ENCODE peak calls at places on chromosomes 2 and 18, in six cellular contexts. R, F, M, H, S and C are unnamed samples.
A peak's percentile ranks its signal among the peaks of the same experiment; 100 is the strongest.

GRCh38 chr2:33265584-33266338 is 210.7 kb upstream of the RASGRP3 start:
- DNase-seq in R (no peak), F (no peak), M (no peak), H (no peak), S (no peak), C (no peak)

GRCh38 chr2:191855382-191855781 is 8.5 kb upstream of the CAVIN2 start:
- DNase-seq in R (no peak), F (no peak), M (no peak), H (no peak), S (no peak), C (no peak)

GRCh38 chr2:218671077-218671653 is 637 bp downstream of the RNF25 start:
- DNase-seq in R (peak; percentile 18), F (no peak), M (no peak), H (no peak), S (no peak), C (no peak)

GRCh38 chr2:183214680-183215079 is 90.4 kb downstream of the NUP35 start:
- DNase-seq in R (no peak), F (no peak), M (no peak), H (no peak), S (no peak), C (no peak)

GRCh38 chr2:2054363-2054882 is 276.7 kb downstream of the MYT1L start:
- DNase-seq in R (no peak), F (no peak), M (no peak), H (no peak), S (no peak), C (no peak)

GRCh38 chr2:240507060-240507777 is 50.6 kb downstream of the ANKMY1 start:
- DNase-seq in R (no peak), F (peak; percentile 16), M (no peak), H (no peak), S (no peak), C (no peak)

GRCh38 chr2:64996914-64997313 is 7.7 kb downstream of the SLC1A4 start:
- DNase-seq in R (no peak), F (no peak), M (no peak), H (no peak), S (no peak), C (no peak)

GRCh38 chr2:86671304-86671981 is 47.8 kb upstream of the RNF103 start:
- DNase-seq in R (peak; percentile 3), F (no peak), M (no peak), H (peak; percentile 10), S (no peak), C (no peak)

GRCh38 chr2:166230024-166230723 is 102.4 kb upstream of the SCN1A start:
- DNase-seq in R (peak; percentile 28), F (no peak), M (no peak), H (no peak), S (no peak), C (no peak)

GRCh38 chr2:2112416-2113131 is 218.5 kb downstream of the MYT1L start:
- DNase-seq in R (no peak), F (no peak), M (no peak), H (no peak), S (no peak), C (no peak)

GRCh38 chr18:50877545-50878265 is 1.2 kb upstream of the ME2 start:
- DNase-seq in R (no peak), F (no peak), M (no peak), H (no peak), S (no peak), C (no peak)
- H3K4me3 ChIP-seq in R (peak overlapping the region; percentile 83), F (peak overlapping the region; percentile 92), M (peak overlapping the region; percentile 68), H (no peak overlapping the region), S (peak overlapping the region; percentile 98), C (peak overlapping the region; percentile 88)

DNA sequence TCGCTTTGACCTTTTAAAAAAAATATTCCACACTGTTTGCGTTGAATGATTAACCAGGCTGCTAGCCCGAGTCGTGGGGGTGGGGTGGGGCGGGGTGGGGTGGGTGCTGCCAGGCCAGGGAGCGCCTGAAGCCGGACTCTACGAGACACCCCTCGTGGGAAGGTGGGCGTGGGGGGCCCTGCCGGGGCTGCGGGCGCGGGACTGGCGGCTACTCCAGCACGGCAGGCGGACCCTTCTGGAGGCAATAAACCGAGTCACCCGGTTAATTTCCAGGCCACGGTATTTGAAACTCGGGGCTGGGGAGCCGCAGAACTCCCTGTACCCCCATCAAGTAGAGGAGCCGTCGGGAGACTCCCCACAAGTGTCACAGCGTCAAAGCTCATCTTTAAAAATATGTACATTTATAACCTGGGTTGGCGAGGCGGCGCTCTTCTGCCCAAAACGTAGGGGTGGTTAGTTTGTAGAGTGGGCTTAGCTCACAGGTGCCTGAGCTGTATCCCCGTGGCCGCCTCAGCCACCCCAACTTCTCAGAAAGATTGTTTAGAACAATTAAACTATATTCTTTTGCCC is 1.2 kb downstream of the B3GNT2 start:
- DNase-seq in R (no peak), F (peak; percentile 57), M (no peak), H (peak; percentile 30), S (no peak), C (no peak)
- TF ChIP-seq CTCF in R (no peak), F (no peak), M (no peak), H (no peak), S (peak; percentile 34), C (peak; percentile 8)

DNA sequence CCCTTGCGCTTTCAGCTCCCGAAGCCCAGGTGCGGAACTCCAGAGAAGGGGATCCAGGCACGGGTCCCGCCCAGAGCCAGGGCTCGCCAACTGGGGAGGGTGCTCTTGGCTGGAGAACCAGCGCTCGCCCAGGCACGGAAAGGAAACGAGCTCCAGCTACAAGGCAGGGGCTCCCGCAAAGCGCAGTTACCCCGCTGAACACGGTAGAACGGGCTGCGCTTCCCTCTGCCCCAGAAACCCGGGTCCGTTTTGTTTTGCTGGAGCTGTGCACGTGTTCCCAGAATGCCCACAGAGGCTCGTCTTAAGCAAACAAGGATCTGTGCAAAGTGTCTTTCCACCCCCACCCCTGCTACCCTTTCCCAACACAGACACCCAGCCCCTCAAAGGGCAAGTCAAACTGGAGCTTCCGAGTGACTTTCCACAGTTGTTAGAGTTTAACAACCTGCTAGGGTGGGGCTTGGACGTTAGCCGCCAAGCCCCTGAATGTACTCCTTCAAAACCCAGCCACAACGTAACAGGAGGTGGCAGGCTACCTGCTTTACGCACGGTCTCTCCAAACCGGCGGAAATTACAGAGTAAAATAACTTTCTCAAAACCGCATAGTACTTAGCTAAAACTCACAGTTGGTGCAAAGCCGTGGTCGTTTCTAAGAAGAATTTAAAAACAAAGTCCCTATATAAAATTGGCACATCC is 772 bp downstream of the RNF125 start:
- DNase-seq in R (peak; percentile 44), F (peak; percentile 65), M (peak; percentile 49), H (peak; percentile 25), S (peak; percentile 55), C (no peak)
- H3K4me3 ChIP-seq in R (peak overlapping the region; percentile 64), F (peak overlapping the region; percentile 75), M (peak overlapping the region; percentile 76), H (peak overlapping the region; percentile 1), S (peak overlapping the region; percentile 29), C (peak overlapping the region; percentile 54)

DNA sequence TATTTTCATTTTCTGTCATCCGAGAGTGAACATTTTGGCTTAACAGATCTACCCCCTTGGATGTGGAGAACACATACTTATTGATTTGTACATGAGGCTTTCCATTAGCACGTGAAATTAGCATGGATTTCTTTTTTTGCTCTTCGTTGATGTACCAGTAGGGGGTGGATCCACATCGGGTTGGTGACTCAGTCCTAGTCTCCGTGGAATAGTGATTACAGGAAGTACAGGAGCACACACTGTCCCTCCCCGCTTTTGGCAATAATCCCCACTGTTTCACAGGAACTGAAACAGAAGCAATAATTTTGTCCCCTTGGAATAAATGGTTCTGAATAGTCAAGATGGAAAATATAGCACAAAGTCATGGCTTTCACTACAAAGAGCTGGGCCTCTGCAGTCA is 229.0 kb downstream of the GALR1 start:
- DNase-seq in R (no peak), F (no peak), M (no peak), H (peak; percentile 4), S (no peak), C (no peak)
- TF ChIP-seq CTCF in R (no peak), F (peak; percentile 14), M (no peak), H (no peak), S (no peak), C (no peak)